ENCODE peak calls at places on chromosome 4, in seven cellular contexts. D is foreskin fibroblast, A is GM12878, Z is A549, J is OCI-LY7, C is fibroblast of lung, K is left lung. F is an unnamed sample.

GRCh38 chr4:149973181-149973580 is 105.1 kb upstream of the DCLK2 start:
- DNase-seq in D (no peak), A (no peak), Z (no peak), J (no peak), C (no peak), K (no peak), F (no peak)

GRCh38 chr4:155666701-155667537 is at the start of gene GUCY1A1:
- DNase-seq in D (no peak), A (no peak), Z (no peak), J (no peak), C (no peak), K (peak; percentile 85), F (peak; percentile 72)

GRCh38 chr4:72326692-72327632 is 242.1 kb downstream of the ADAMTS3 start:
- DNase-seq in D (no peak), A (no peak), Z (peak; percentile 2), J (peak; percentile 41), C (peak; percentile 58), K (no peak), F (no peak)

GRCh38 chr4:182207806-182208483 is 35.3 kb upstream of the TENM3 start:
- DNase-seq in D (peak; percentile 69), A (no peak), Z (peak; percentile 24), J (no peak), C (peak; percentile 94), K (no peak), F (no peak)

GRCh38 chr4:622071-622995 is 3.0 kb upstream of the PDE6B start:
- DNase-seq in D (no peak), A (no peak), Z (no peak), J (no peak), C (peak; percentile 2), K (peak; percentile 23), F (no peak)

GRCh38 chr4:74618659-74619058 is 173.7 kb downstream of the AREG start:
- DNase-seq in D (peak; percentile 23), A (no peak), Z (peak; percentile 41), J (no peak), C (no peak), K (no peak), F (no peak)

GRCh38 chr4:60737858-60738257 is 462.3 kb upstream of the ADGRL3 start:
- DNase-seq in D (no peak), A (no peak), Z (no peak), J (no peak), C (peak; percentile 81), K (no peak), F (no peak)

GRCh38 chr4:1011022-1011694 is at the start of gene FGFRL1:
- DNase-seq in D (peak; percentile 88), A (no peak), Z (peak; percentile 69), J (peak; percentile 85), C (peak; percentile 85), K (peak; percentile 96), F (peak; percentile 93)

GRCh38 chr4:36568575-36568974 is 287.2 kb downstream of the DTHD1 start:
- DNase-seq in D (no peak), A (no peak), Z (no peak), J (no peak), C (no peak), K (no peak), F (no peak)

GRCh38 chr4:185238750-185239149 is 29.4 kb downstream of the SNX25 start:
- DNase-seq in D (no peak), A (no peak), Z (no peak), J (no peak), C (no peak), K (no peak), F (no peak)

GRCh38 chr4:56321246-56321645 is 66.0 kb downstream of the AASDH start:
- DNase-seq in D (no peak), A (no peak), Z (no peak), J (no peak), C (peak; percentile 62), K (no peak), F (no peak)

GRCh38 chr4:108978066-108978465 is 215.2 kb upstream of the ETNPPL start:
- DNase-seq in D (no peak), A (no peak), Z (no peak), J (no peak), C (no peak), K (peak; percentile 66), F (no peak)

GRCh38 chr4:188930822-188931221 is 791.6 kb downstream of the TRIML1 start:
- DNase-seq in D (no peak), A (no peak), Z (no peak), J (peak; percentile 1), C (peak; percentile 13), K (no peak), F (no peak)

GRCh38 chr4:41561241-41561640 is 23.3 kb downstream of the LIMCH1 start:
- DNase-seq in D (no peak), A (no peak), Z (no peak), J (no peak), C (no peak), K (no peak), F (no peak)

GRCh38 chr4:89737888-89738287 is 99.1 kb downstream of the SNCA start:
- DNase-seq in D (peak; percentile 29), A (no peak), Z (no peak), J (no peak), C (peak; percentile 53), K (no peak), F (no peak)

GRCh38 chr4:89111833-89112563 is 665 bp downstream of the TIGD2 start:
- DNase-seq in D (peak; percentile 89), A (no peak), Z (peak; percentile 25), J (no peak), C (peak; percentile 97), K (no peak), F (no peak)

DNA sequence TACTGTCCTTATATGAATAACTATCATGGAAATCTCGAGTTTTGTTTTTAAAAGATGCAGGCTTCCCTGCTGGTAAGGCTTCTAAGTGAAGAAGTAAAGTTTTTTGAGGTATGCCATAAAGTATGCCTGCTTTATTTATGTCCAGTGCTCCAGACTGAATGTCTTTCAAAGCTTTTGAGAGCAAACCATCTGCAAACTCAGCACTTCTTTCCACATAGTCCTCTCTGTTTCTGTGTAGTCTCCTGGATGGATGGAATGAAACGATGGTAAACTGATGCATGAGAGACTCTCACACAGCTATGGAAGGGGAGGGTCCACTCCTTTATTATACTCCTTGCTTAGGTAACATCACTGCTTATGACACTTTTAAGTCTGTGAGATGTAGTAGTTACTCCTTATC is 73.7 kb downstream of the NCAPG start:
- DNase-seq in D (no peak), A (no peak), Z (no peak), J (no peak), C (no peak), K (no peak), F (no peak)
- TF ChIP-seq CTCF in D (no peak), A (no peak), Z (no peak), J (no peak), C (no peak), K (no peak), F (no peak)

GRCh38 chr4:13856387-13856786 is 228.9 kb upstream of the BOD1L1 start:
- DNase-seq in D (no peak), A (no peak), Z (no peak), J (no peak), C (no peak), K (no peak), F (no peak)

GRCh38 chr4:13857397-13857796 is 229.9 kb upstream of the BOD1L1 start:
- DNase-seq in D (no peak), A (no peak), Z (no peak), J (no peak), C (no peak), K (no peak), F (no peak)

GRCh38 chr4:13859423-13859822 is 231.9 kb upstream of the BOD1L1 start:
- DNase-seq in D (no peak), A (no peak), Z (no peak), J (no peak), C (no peak), K (no peak), F (no peak)

GRCh38 chr4:13857800-13858199 is 230.3 kb upstream of the BOD1L1 start:
- DNase-seq in D (no peak), A (no peak), Z (no peak), J (no peak), C (no peak), K (no peak), F (no peak)

GRCh38 chr4:13860126-13860525 is 232.6 kb upstream of the BOD1L1 start:
- DNase-seq in D (no peak), A (no peak), Z (no peak), J (no peak), C (no peak), K (no peak), F (no peak)
- TF ChIP-seq CTCF in D (peak; percentile 4), A (no peak), Z (no peak), J (peak; percentile 47), C (no peak), K (no peak), F (peak; percentile 42)

GRCh38 chr4:26583538-26583864 is 383 bp upstream of the TBC1D19 start:
- DNase-seq in D (no peak), A (no peak), Z (peak; percentile 7), J (no peak), C (no peak), K (no peak), F (no peak)
- TF ChIP-seq CTCF in D (no peak), A (no peak), Z (no peak), J (peak; percentile 29), C (no peak), K (no peak), F (peak; percentile 22)

GRCh38 chr4:103074039-103074438 is 2.5 kb downstream of the SLC9B2 start:
- DNase-seq in D (no peak), A (no peak), Z (no peak), J (peak; percentile 22), C (no peak), K (no peak), F (no peak)

GRCh38 chr4:103075435-103075893 is 1.1 kb downstream of the SLC9B2 start:
- DNase-seq in D (no peak), A (no peak), Z (no peak), J (no peak), C (peak; percentile 45), K (no peak), F (no peak)

GRCh38 chr4:103076777-103077347 is 301 bp upstream of the SLC9B2 start:
- DNase-seq in D (no peak), A (no peak), Z (no peak), J (peak; percentile 70), C (no peak), K (no peak), F (no peak)

GRCh38 chr4:103074598-103075434 is 1.7 kb downstream of the SLC9B2 start:
- DNase-seq in D (no peak), A (peak; percentile 44), Z (no peak), J (peak; percentile 54), C (peak; percentile 37), K (no peak), F (no peak)

DNA sequence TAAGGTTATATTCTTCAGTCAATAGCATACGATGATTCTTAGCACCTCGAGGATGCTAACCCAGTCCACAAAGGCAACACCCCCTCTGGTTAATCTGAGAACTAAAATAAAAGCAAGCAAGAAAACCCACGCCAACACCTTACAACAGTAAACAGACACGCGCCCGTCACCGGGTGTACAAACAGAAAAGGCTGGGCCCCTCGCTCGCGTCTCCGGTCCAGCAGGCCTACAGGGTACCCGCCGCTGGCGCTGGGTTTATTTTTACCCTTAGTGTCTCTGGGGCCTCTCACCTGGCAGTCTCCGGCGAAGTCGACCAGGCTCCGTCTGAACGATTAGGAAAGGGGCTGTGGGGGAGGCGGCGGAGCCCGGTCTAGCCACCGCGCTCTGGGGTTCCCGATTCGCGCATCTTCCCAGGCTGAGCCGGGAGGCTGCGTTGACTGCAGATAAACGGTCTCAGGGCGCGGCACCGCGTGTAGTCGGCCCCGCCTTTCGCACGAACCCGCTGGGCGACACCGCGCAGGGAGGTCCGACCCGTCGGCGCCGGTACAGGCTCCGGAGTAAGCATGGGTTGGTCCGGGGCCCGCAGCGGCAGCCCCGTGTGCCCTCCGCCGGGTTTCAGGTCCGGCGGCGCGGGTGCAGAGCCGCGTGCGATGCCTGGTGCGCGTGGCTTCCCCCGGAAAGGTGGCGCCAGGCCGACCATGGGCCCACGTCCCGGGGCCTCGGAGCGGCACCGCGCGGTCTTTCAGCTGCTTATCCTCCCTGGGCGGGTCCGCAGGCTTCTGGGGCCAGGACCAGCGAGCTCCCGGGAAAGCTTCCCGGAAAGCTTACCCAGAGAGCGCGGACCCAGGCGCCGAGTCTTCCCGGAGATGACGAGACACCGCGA is at the start of gene SLC9B2:
- DNase-seq in D (peak; percentile 54), A (no peak), Z (peak; percentile 19), J (peak; percentile 79), C (peak; percentile 70), K (peak; percentile 90), F (peak; percentile 75)
- TF ChIP-seq CTCF in D (no peak), A (no peak), Z (no peak), J (peak; percentile 39), C (no peak), K (no peak), F (peak; percentile 47)